ENCODE peak calls at places on chromosomes 2 and 18, in five cellular contexts. One of them, this sample, is unnamed.

GRCh38 chr2:126795661-126796060 is 103.0 kb upstream of the TEX51 start:
- DNase-seq in cardiac septum: peak; percentile 50
- DNase-seq in A549: no peak
- DNase-seq in lung microvascular endothelial cell: no peak
- DNase-seq in progenitor cell of endocrine pancreas: no peak
- DNase-seq in this sample: no peak

GRCh38 chr2:152062130-152063091 is 36.4 kb downstream of the CACNB4 start:
- DNase-seq in cardiac septum: no peak
- DNase-seq in A549: peak; percentile 28
- DNase-seq in lung microvascular endothelial cell: no peak
- DNase-seq in progenitor cell of endocrine pancreas: no peak
- DNase-seq in this sample: no peak

GRCh38 chr2:200860092-200860795 is 4.2 kb downstream of the CLK1 start:
- DNase-seq in cardiac septum: no peak
- DNase-seq in A549: no peak
- DNase-seq in lung microvascular endothelial cell: peak; percentile 71
- DNase-seq in progenitor cell of endocrine pancreas: no peak
- DNase-seq in this sample: no peak

GRCh38 chr2:65922794-65923193 is 490.4 kb upstream of the SPRED2 start:
- DNase-seq in cardiac septum: no peak
- DNase-seq in A549: no peak
- DNase-seq in lung microvascular endothelial cell: no peak
- DNase-seq in progenitor cell of endocrine pancreas: no peak
- DNase-seq in this sample: no peak

GRCh38 chr2:11907178-11907577 is 160.7 kb downstream of the LPIN1 start:
- DNase-seq in cardiac septum: no peak
- DNase-seq in A549: no peak
- DNase-seq in lung microvascular endothelial cell: no peak
- DNase-seq in progenitor cell of endocrine pancreas: no peak
- DNase-seq in this sample: no peak

GRCh38 chr2:120952318-120952717 is 216.7 kb downstream of the GLI2 start:
- DNase-seq in cardiac septum: no peak
- DNase-seq in A549: no peak
- DNase-seq in lung microvascular endothelial cell: no peak
- DNase-seq in progenitor cell of endocrine pancreas: no peak
- DNase-seq in this sample: no peak

GRCh38 chr2:55530539-55531081 is 11.1 kb downstream of the CFAP36 start:
- DNase-seq in cardiac septum: no peak
- DNase-seq in A549: no peak
- DNase-seq in lung microvascular endothelial cell: peak; percentile 69
- DNase-seq in progenitor cell of endocrine pancreas: no peak
- DNase-seq in this sample: no peak

GRCh38 chr18:75441921-75442320 is 14.4 kb upstream of the SMIM21 start:
- DNase-seq in cardiac septum: no peak
- DNase-seq in A549: no peak
- DNase-seq in lung microvascular endothelial cell: no peak
- DNase-seq in progenitor cell of endocrine pancreas: no peak
- DNase-seq in this sample: no peak